ENCODE peak calls at places on chromosomes 12 and 14, in four cellular contexts. B, O, W and F are unnamed samples.

GRCh38 chr12:5593056-5593455 is 161.1 kb downstream of the NTF3 start:
- DNase-seq in B (no peak), O (no peak), W (no peak), F (no peak)

GRCh38 chr14:78202178-78202577 is 32.0 kb downstream of the NRXN3 start:
- DNase-seq in B (no peak), O (no peak), W (no peak), F (no peak)

GRCh38 chr12:29200586-29200985 is 51.5 kb downstream of the FAR2 start:
- DNase-seq in B (no peak), O (no peak), W (no peak), F (no peak)

GRCh38 chr12:55636116-55636655 is 506 bp upstream of the OR10P1 start:
- DNase-seq in B (no peak), O (no peak), W (no peak), F (no peak)

GRCh38 chr12:129193263-129193871 is 340.1 kb downstream of the GLT1D1 start:
- DNase-seq in B (no peak), O (no peak), W (peak; percentile 59), F (peak; percentile 32)

GRCh38 chr14:59870277-59871165 is at the start of gene RTN1:
- DNase-seq in B (no peak), O (no peak), W (peak; percentile 5), F (peak; percentile 71)

GRCh38 chr14:100675664-100676063 is 51.0 kb upstream of the DLK1 start:
- DNase-seq in B (no peak), O (no peak), W (no peak), F (no peak)

GRCh38 chr12:31274520-31275300 is 51.2 kb downstream of the SINHCAF start:
- DNase-seq in B (no peak), O (no peak), W (no peak), F (no peak)

GRCh38 chr14:92005019-92005418 is 34.8 kb downstream of the TRIP11 start:
- DNase-seq in B (no peak), O (no peak), W (no peak), F (no peak)

GRCh38 chr12:11555743-11556625 is 93.5 kb upstream of the ETV6 start:
- DNase-seq in B (no peak), O (no peak), W (peak; percentile 6), F (no peak)

GRCh38 chr12:117069926-117070900 is 29.0 kb downstream of the TESC start:
- DNase-seq in B (no peak), O (no peak), W (no peak), F (no peak)

GRCh38 chr12:120739031-120739762 is 13.6 kb downstream of the ACADS start:
- DNase-seq in B (no peak), O (no peak), W (no peak), F (no peak)

GRCh38 chr12:80622271-80622670 is 85.2 kb upstream of the MYF6 start:
- DNase-seq in B (no peak), O (no peak), W (no peak), F (no peak)

GRCh38 chr14:49861581-49861922 is 9.0 kb upstream of the NEMF start:
- DNase-seq in B (no peak), O (no peak), W (peak; percentile 63), F (peak; percentile 43)

GRCh38 chr12:66127695-66128094 is 2.9 kb downstream of the LLPH start:
- DNase-seq in B (no peak), O (no peak), W (peak; percentile 18), F (no peak)

GRCh38 chr14:104387385-104388010 is 192.1 kb upstream of the C14orf180 start:
- DNase-seq in B (no peak), O (no peak), W (no peak), F (peak; percentile 10)

GRCh38 chr12:67069451-67070306 is 199.5 kb upstream of the CAND1 start:
- DNase-seq in B (peak; percentile 3), O (no peak), W (no peak), F (peak; percentile 74)

GRCh38 chr14:102982852-102983470 is 60.5 kb downstream of the AMN start:
- DNase-seq in B (no peak), O (no peak), W (no peak), F (no peak)

GRCh38 chr12:5459051-5459782 is 27.3 kb downstream of the NTF3 start:
- DNase-seq in B (no peak), O (no peak), W (peak; percentile 9), F (no peak)

GRCh38 chr14:105294142-105294597 is 6.6 kb downstream of the BRF1 start:
- DNase-seq in B (no peak), O (no peak), W (no peak), F (no peak)

GRCh38 chr12:119781804-119782203 is 95.3 kb downstream of the CIT start:
- DNase-seq in B (no peak), O (no peak), W (no peak), F (no peak)

GRCh38 chr12:95004610-95005009 is 1.1 kb upstream of the NDUFA12 start:
- DNase-seq in B (no peak), O (no peak), W (no peak), F (no peak)

GRCh38 chr14:75226755-75227544 is 50.5 kb upstream of the TMED10 start:
- DNase-seq in B (no peak), O (no peak), W (no peak), F (no peak)

GRCh38 chr14:21068521-21069387 is 1.4 kb upstream of the ARHGEF40 start:
- DNase-seq in B (peak; percentile 84), O (no peak), W (peak; percentile 75), F (peak; percentile 62)

DNA sequence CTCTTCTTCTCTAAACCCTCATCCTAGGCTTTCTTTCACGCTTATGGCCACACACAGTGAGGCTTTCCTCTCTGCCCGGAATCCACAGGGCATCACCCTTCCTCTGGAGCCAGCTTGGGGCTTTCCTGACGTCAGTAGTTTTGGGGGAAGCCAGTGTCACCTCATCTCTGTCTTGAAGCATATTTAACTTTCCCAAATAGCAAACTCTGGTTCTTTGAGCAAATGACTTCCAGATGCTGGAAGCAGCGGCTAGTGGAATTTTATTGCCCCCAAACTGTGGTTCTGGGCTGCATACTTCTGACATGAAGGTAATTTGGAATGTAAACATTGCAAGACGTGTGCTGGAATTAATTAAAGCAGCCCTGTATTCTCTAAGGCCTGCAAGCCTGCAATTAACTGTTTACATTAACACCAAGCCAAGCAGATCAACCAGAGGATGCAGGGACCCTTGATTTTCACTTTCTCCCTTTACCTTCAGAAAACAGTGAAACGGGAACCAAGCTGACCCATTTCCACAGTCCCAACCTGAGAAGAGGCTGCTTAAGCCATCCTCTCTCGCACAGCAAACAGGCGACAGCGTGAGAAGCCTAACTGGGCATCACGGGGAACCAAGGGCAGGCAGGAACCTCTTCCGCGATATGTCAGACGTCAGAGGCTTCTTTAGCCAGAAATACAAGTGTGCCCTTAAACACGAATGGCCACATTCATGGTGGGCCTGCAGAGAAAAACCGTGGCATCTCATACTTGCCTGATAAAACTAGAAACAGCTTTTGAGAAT is 258.4 kb downstream of the CACNA1C start:
- DNase-seq in B (no peak), O (no peak), W (no peak), F (no peak)
- TF ChIP-seq TCF7 in B (no peak), O (no peak), W (no peak), F (no peak)

GRCh38 chr12:92928431-92928961 is 599 bp downstream of the EEA1 start:
- DNase-seq in B (no peak), O (no peak), W (peak; percentile 42), F (peak; percentile 16)
- TF ChIP-seq TCF7 in B (no peak), O (no peak), W (no peak), F (no peak)

DNA sequence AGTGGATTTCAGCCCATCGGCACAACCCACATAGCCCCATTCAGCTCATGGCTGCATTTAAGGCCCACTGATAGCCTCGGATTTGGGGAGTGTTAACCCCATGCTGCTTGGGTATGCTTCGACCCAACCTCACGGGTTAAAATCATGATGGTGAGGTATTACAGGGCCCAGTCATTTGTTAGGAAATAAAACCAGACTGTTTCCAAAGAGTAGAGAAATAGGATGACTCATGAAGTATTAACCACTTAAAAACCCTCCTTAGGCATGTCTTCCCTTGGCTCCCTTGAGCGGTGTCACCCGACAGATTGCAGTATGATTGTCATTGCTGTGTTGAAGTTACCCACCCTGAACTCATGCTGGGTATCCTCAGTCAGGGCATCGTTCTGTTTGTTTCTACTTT is 289.1 kb downstream of the CACNA1C start:
- DNase-seq in B (no peak), O (no peak), W (no peak), F (no peak)
- TF ChIP-seq TCF7 in B (no peak), O (no peak), W (no peak), F (no peak)

DNA sequence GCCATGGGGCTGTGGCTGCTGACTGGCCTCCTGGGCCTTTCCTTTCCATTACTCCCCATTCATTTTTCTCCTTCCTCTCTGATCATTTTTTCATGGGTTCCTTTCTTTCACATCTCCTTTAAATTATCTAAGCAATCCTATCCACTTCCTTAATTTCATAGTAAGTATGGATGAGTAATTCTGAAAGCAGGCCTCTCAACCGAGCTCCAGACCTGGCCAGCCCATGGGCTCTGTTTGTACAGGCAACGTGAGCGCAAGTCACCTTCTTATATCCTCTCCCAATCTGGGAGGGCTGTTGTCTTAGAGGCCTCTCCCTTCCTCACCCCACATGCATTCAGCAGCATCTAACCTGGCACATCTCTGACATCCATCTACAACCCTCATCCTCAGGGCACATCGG is 13.3 kb downstream of the CKAP4 start:
- DNase-seq in B (no peak), O (no peak), W (no peak), F (no peak)
- TF ChIP-seq TCF7 in B (no peak), O (no peak), W (no peak), F (no peak)

GRCh38 chr12:27107976-27108375 is 25.6 kb upstream of the C12orf71 start:
- DNase-seq in B (no peak), O (no peak), W (no peak), F (no peak)

GRCh38 chr12:27104546-27104945 is 22.2 kb upstream of the C12orf71 start:
- DNase-seq in B (no peak), O (no peak), W (no peak), F (no peak)

GRCh38 chr12:27105746-27106536 is 23.6 kb upstream of the C12orf71 start:
- DNase-seq in B (peak; percentile 51), O (no peak), W (no peak), F (no peak)

GRCh38 chr12:27112891-27113290 is 30.5 kb upstream of the C12orf71 start:
- DNase-seq in B (no peak), O (no peak), W (no peak), F (no peak)

GRCh38 chr12:27109339-27110023 is 27.1 kb upstream of the C12orf71 start:
- DNase-seq in B (no peak), O (no peak), W (no peak), F (no peak)
- TF ChIP-seq TCF7 in B (no peak), O (no peak), W (no peak), F (no peak)

GRCh38 chr12:76558684-76559276 is 791 bp downstream of the OSBPL8 start:
- DNase-seq in B (peak; percentile 27), O (no peak), W (peak; percentile 73), F (peak; percentile 44)
- TF ChIP-seq TCF7 in B (no peak), O (no peak), W (no peak), F (no peak)